ENCODE peak calls at places on chromosomes 16 and 17, in six cellular contexts. J, M, K, I, F and Y are unnamed samples.

GRCh38 chr16:46801428-46802049 is 29.4 kb downstream of the C16orf87 start:
- DNase-seq in J (peak), M (peak), K (peak), I (peak), F (no peak), Y (no peak)

GRCh38 chr17:17906418-17907215 is 65.6 kb downstream of the TOM1L2 start:
- DNase-seq in J (no peak), M (no peak), K (no peak), I (no peak), F (no peak), Y (no peak)

GRCh38 chr16:19700319-19700781 is 17.7 kb downstream of the KNOP1 start:
- DNase-seq in J (peak), M (no peak), K (no peak), I (peak), F (no peak), Y (no peak)

GRCh38 chr17:42744283-42744805 is 496 bp downstream of the EZH1 start:
- DNase-seq in J (peak), M (peak), K (peak), I (peak), F (peak), Y (no peak)

GRCh38 chr17:66576473-66576872 is 258.4 kb upstream of the CACNG5 start:
- DNase-seq in J (no peak), M (no peak), K (no peak), I (no peak), F (no peak), Y (no peak)

GRCh38 chr16:82701302-82702022 is 74.7 kb downstream of the CDH13 start:
- DNase-seq in J (no peak), M (no peak), K (no peak), I (peak), F (no peak), Y (no peak)

GRCh38 chr17:45091778-45092425 is 30.8 kb downstream of the NMT1 start:
- DNase-seq in J (peak), M (no peak), K (no peak), I (no peak), F (no peak), Y (no peak)

GRCh38 chr17:44547625-44548297 is 9.5 kb upstream of the FZD2 start:
- DNase-seq in J (no peak), M (no peak), K (peak), I (no peak), F (no peak), Y (no peak)

GRCh38 chr17:79263191-79263590 is 188.6 kb downstream of the ENGASE start:
- DNase-seq in J (no peak), M (no peak), K (no peak), I (no peak), F (no peak), Y (no peak)

GRCh38 chr16:89341274-89341673 is 123.8 kb downstream of the ZNF778 start:
- DNase-seq in J (no peak), M (no peak), K (no peak), I (no peak), F (no peak), Y (no peak)

GRCh38 chr16:4110680-4111079 is 5.6 kb downstream of the ADCY9 start:
- DNase-seq in J (no peak), M (no peak), K (no peak), I (no peak), F (no peak), Y (no peak)

GRCh38 chr16:49431591-49432290 is 58.1 kb downstream of the C16orf78 start:
- DNase-seq in J (no peak), M (no peak), K (no peak), I (no peak), F (no peak), Y (no peak)

DNA sequence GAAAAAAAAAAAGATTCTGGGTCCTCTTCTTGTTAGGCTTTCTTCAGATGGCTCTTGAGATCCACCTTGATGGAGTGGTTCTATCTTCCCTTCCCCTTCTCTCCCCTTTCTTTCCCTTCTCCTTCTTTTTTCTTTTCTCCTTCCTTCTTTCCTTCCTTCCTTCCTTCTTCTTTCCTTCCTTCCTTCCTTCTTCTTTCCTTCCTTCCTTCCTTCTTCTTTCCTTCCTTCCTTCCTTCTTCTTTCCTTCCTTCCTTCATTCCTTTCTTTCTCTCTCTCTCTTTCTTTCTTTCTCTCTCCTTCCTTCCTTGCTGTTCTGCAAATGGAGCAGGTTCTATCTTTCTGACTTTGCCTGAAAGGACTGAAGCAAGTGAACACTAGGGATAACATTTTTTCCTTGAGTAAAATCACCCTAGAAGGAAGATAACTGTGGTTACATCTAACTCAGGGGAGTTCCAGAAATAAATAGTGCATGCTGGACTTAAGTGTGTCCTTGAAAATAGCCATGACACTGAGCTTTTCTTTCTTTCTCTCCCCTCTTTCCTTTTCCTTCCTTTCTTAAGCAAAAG is 68.8 kb upstream of the SEC14L1 start:
- DNase-seq in J (no peak), M (no peak), K (no peak), I (no peak), F (no peak), Y (no peak)
- H3K4me3 ChIP-seq in J (no peak), M (no peak), K (no peak), I (no peak), F (no peak), Y (no peak)

GRCh38 chr16:2273931-2274330 is 6.0 kb upstream of the RNPS1 start:
- DNase-seq in J (no peak), M (no peak), K (no peak), I (no peak), F (no peak), Y (no peak)
- TF ChIP-seq CTCF in J (no peak), M (no peak), K (no peak), I (no peak), F (no peak), Y (no peak)

GRCh38 chr17:30600062-30600829 is 123.0 kb downstream of the GOSR1 start:
- DNase-seq in J (peak), M (peak), K (peak), I (peak), F (peak), Y (peak)
- H3K4me3 ChIP-seq in J (peak), M (peak), K (peak), I (peak), F (peak), Y (peak)

GRCh38 chr16:25260416-25260815 is 2.8 kb upstream of the ZKSCAN2 start:
- DNase-seq in J (no peak), M (no peak), K (no peak), I (no peak), F (no peak), Y (no peak)

GRCh38 chr16:25258856-25259179 is 1.2 kb upstream of the ZKSCAN2 start:
- DNase-seq in J (no peak), M (no peak), K (no peak), I (no peak), F (no peak), Y (no peak)

GRCh38 chr16:25256821-25257503 is 683 bp downstream of the ZKSCAN2 start:
- DNase-seq in J (peak), M (peak), K (peak), I (peak), F (no peak), Y (no peak)

GRCh38 chr16:25257504-25257955 is at the start of gene ZKSCAN2:
- DNase-seq in J (peak), M (peak), K (peak), I (peak), F (peak), Y (peak)

DNA sequence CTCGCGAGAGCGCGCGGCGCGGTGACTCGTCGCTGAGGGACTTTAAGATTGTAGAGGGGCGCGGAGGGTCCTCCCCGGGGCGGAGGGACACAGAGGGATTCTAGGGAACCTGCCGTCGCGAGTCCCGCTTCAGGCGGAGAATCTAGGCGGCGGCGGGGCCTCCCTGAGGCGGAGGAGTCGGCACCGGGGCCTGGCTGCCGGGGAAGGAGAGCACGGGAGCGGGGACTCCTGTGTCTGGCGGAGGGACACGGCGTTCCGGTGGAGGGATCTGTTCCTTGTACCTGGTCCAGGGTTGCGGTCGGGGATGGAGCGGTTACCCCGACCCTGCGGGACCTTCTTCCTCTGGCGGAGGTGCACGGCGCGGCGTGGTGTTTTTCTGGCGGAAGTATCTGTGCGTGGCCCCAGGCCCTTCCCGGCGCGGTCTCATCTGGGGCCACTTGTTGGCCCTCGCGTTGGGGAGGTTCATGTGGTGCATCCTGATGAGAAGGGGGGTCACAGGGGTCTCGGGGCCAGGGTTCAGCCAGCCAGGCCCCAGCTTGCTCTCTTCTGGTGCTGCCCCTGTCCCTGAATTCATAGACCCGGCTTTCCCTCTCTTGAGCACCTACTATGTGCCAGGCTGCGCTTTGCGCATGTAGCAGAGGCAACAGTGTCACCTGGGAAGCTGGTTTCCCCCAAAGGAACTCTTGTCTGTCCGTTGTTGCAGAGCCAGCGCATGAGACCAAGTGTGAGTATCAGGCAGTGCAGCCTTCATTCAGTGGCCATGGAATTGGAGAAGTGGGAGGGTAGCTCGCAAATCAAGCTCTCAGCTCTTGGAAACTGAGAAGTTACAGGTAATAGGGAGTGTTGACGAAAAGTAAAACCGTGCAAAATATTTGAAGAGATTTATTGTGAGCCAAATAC is 561 bp upstream of the ZKSCAN2 start:
- DNase-seq in J (peak), M (peak), K (peak), I (peak), F (peak), Y (peak)
- TF ChIP-seq CTCF in J (no peak), M (no peak), K (no peak), I (no peak), F (peak), Y (no peak)